ENCODE peak calls at places on chromosomes 11 and 22, in six cellular contexts. F is hippocampal formation, V is lower lobe of right lung, E is neural crest cell, Q is A172, J is HS-27A. O is an unnamed sample.
A peak's percentile ranks its signal among the peaks of the same experiment; 100 is the strongest.

GRCh38 chr11:72684236-72684912 is 10.2 kb upstream of the PDE2A start:
- DNase-seq in F (no peak), V (peak; percentile 68), E (peak; percentile 46), Q (peak; percentile 78), J (peak; percentile 42), O (no peak)

GRCh38 chr22:19098157-19098556 is 24.1 kb downstream of the DGCR2 start:
- DNase-seq in F (no peak), V (no peak), E (no peak), Q (no peak), J (no peak), O (no peak)

GRCh38 chr22:46365166-46365624 is 29.7 kb downstream of the TRMU start:
- DNase-seq in F (no peak), V (peak; percentile 35), E (no peak), Q (no peak), J (no peak), O (no peak)

GRCh38 chr11:19372381-19372780 is 131.6 kb upstream of the E2F8 start:
- DNase-seq in F (no peak), V (no peak), E (no peak), Q (no peak), J (no peak), O (no peak)

GRCh38 chr11:73360743-73361369 is 15.3 kb upstream of the RELT start:
- DNase-seq in F (no peak), V (no peak), E (no peak), Q (no peak), J (no peak), O (no peak)

GRCh38 chr22:23752090-23752691 is 1.3 kb upstream of the ZNF70 start:
- DNase-seq in F (no peak), V (no peak), E (no peak), Q (no peak), J (no peak), O (no peak)

GRCh38 chr11:44574620-44575287 is 9.3 kb downstream of the CD82 start:
- DNase-seq in F (no peak), V (no peak), E (no peak), Q (peak; percentile 97), J (no peak), O (no peak)

GRCh38 chr11:76166314-76166713 is 40.0 kb downstream of the WNT11 start:
- DNase-seq in F (no peak), V (no peak), E (no peak), Q (peak; percentile 31), J (no peak), O (no peak)

GRCh38 chr11:3614742-3615171 is 27.0 kb downstream of the ART5 start:
- DNase-seq in F (no peak), V (peak; percentile 72), E (no peak), Q (peak; percentile 87), J (no peak), O (no peak)

GRCh38 chr11:67053896-67054850 is 2.5 kb upstream of the RHOD start:
- DNase-seq in F (peak; percentile 7), V (no peak), E (peak; percentile 53), Q (peak; percentile 87), J (no peak), O (no peak)

GRCh38 chr22:23218867-23219251 is 38.5 kb downstream of the BCR start:
- DNase-seq in F (no peak), V (peak; percentile 87), E (peak; percentile 18), Q (peak; percentile 56), J (no peak), O (no peak)

GRCh38 chr11:72483412-72484186 is 49.3 kb upstream of the CLPB start:
- DNase-seq in F (no peak), V (no peak), E (no peak), Q (peak; percentile 75), J (no peak), O (peak; percentile 4)

GRCh38 chr22:19629331-19629719 is 85.0 kb upstream of the SEPTIN5 start:
- DNase-seq in F (no peak), V (no peak), E (no peak), Q (no peak), J (no peak), O (no peak)

GRCh38 chr22:19429950-19430889 is 1.3 kb downstream of the HIRA start:
- DNase-seq in F (no peak), V (peak; percentile 55), E (no peak), Q (peak; percentile 11), J (no peak), O (no peak)

GRCh38 chr11:561148-562003 is 606 bp downstream of the RASSF7 start:
- DNase-seq in F (no peak), V (peak; percentile 90), E (no peak), Q (peak; percentile 49), J (no peak), O (no peak)

GRCh38 chr11:62123669-62124185 is at the start of gene INCENP:
- DNase-seq in F (peak; percentile 95), V (peak; percentile 98), E (peak; percentile 94), Q (peak; percentile 97), J (peak; percentile 95), O (peak; percentile 95)

GRCh38 chr22:39630721-39631120 is 60.2 kb downstream of the CACNA1I start:
- DNase-seq in F (no peak), V (no peak), E (no peak), Q (no peak), J (no peak), O (no peak)

GRCh38 chr11:128210148-128210940 is 377.0 kb downstream of the ETS1 start:
- DNase-seq in F (no peak), V (no peak), E (no peak), Q (peak; percentile 98), J (peak; percentile 82), O (peak; percentile 56)

GRCh38 chr11:1228921-1229451 is 6.1 kb downstream of the MUC5B start:
- DNase-seq in F (no peak), V (no peak), E (no peak), Q (no peak), J (no peak), O (no peak)

GRCh38 chr22:45968003-45968650 is 8.8 kb downstream of the WNT7B start:
- DNase-seq in F (no peak), V (no peak), E (no peak), Q (peak; percentile 68), J (no peak), O (no peak)

GRCh38 chr11:8671651-8672062 is 10.8 kb downstream of the TRIM66 start:
- DNase-seq in F (no peak), V (no peak), E (no peak), Q (peak; percentile 75), J (no peak), O (peak; percentile 53)

GRCh38 chr11:128970598-128971190 is 28.0 kb upstream of the TP53AIP1 start:
- DNase-seq in F (no peak), V (no peak), E (no peak), Q (no peak), J (no peak), O (no peak)